ENCODE peak calls at places on chromosomes 3 and 15, in five cellular contexts. One of them, this sample, is unnamed. For H3K4me1, the result is how much of the 10 kb centered on the place peaks cover.

GRCh38 chr3:175893566-175893965 is 1034.4 kb downstream of the NAALADL2 start:
- DNase-seq in stomach: no peak
- DNase-seq in adrenal gland: no peak
- DNase-seq in ovary: no peak
- DNase-seq in right lobe of liver: no peak
- DNase-seq in this sample: no peak

GRCh38 chr3:10992017-10992945 is at the start of gene SLC6A1:
- DNase-seq in stomach: no peak
- DNase-seq in adrenal gland: peak
- DNase-seq in ovary: peak
- DNase-seq in right lobe of liver: peak
- DNase-seq in this sample: peak

GRCh38 chr15:99566157-99566900 is 545 bp downstream of the MEF2A start:
- DNase-seq in stomach: no peak
- DNase-seq in adrenal gland: peak
- DNase-seq in ovary: peak
- DNase-seq in right lobe of liver: peak
- DNase-seq in this sample: peak

GRCh38 chr15:65264877-65265430 is 21.7 kb downstream of the PARP16 start:
- DNase-seq in stomach: no peak
- DNase-seq in adrenal gland: no peak
- DNase-seq in ovary: no peak
- DNase-seq in right lobe of liver: no peak
- DNase-seq in this sample: no peak

GRCh38 chr3:102223139-102223538 is 211.7 kb upstream of the ZPLD1 start:
- DNase-seq in stomach: no peak
- DNase-seq in adrenal gland: no peak
- DNase-seq in ovary: no peak
- DNase-seq in right lobe of liver: no peak
- DNase-seq in this sample: peak

GRCh38 chr15:81548350-81549116 is 174.5 kb upstream of the TMC3 start:
- DNase-seq in stomach: no peak
- DNase-seq in adrenal gland: no peak
- DNase-seq in ovary: no peak
- DNase-seq in right lobe of liver: no peak
- DNase-seq in this sample: no peak

GRCh38 chr15:63709365-63709764 is 112.2 kb downstream of the FBXL22 start:
- DNase-seq in stomach: no peak
- DNase-seq in adrenal gland: no peak
- DNase-seq in ovary: no peak
- DNase-seq in right lobe of liver: no peak
- DNase-seq in this sample: no peak

GRCh38 chr3:194266658-194267005 is 84.5 kb downstream of the CPN2 start:
- DNase-seq in stomach: peak
- DNase-seq in adrenal gland: peak
- DNase-seq in ovary: no peak
- DNase-seq in right lobe of liver: no peak
- DNase-seq in this sample: no peak

GRCh38 chr3:50289130-50289529 is 3.1 kb downstream of the IFRD2 start:
- DNase-seq in stomach: no peak
- DNase-seq in adrenal gland: no peak
- DNase-seq in ovary: no peak
- DNase-seq in right lobe of liver: no peak
- DNase-seq in this sample: no peak

GRCh38 chr3:125684199-125684598 is 88.9 kb upstream of the OSBPL11 start:
- DNase-seq in stomach: peak
- DNase-seq in adrenal gland: peak
- DNase-seq in ovary: peak
- DNase-seq in right lobe of liver: no peak
- DNase-seq in this sample: peak

GRCh38 chr3:72150634-72151412 is 365.9 kb upstream of the PROK2 start:
- DNase-seq in stomach: peak
- DNase-seq in adrenal gland: no peak
- DNase-seq in ovary: no peak
- DNase-seq in right lobe of liver: peak
- DNase-seq in this sample: no peak

GRCh38 chr3:45612918-45613602 is 18.5 kb downstream of the LIMD1 start:
- DNase-seq in stomach: no peak
- DNase-seq in adrenal gland: no peak
- DNase-seq in ovary: no peak
- DNase-seq in right lobe of liver: no peak
- DNase-seq in this sample: no peak

GRCh38 chr3:46447535-46447934 is 17.2 kb downstream of the LTF start:
- DNase-seq in stomach: no peak
- DNase-seq in adrenal gland: no peak
- DNase-seq in ovary: no peak
- DNase-seq in right lobe of liver: no peak
- DNase-seq in this sample: no peak

GRCh38 chr15:25177955-25178801 is 223.4 kb downstream of the SNRPN start:
- DNase-seq in stomach: peak
- DNase-seq in adrenal gland: peak
- DNase-seq in ovary: peak
- DNase-seq in right lobe of liver: peak
- DNase-seq in this sample: peak

GRCh38 chr3:37321260-37321852 is 147.0 kb upstream of the LRRFIP2 start:
- DNase-seq in stomach: no peak
- DNase-seq in adrenal gland: no peak
- DNase-seq in ovary: no peak
- DNase-seq in right lobe of liver: no peak
- DNase-seq in this sample: no peak

GRCh38 chr3:154971771-154972326 is 108.3 kb upstream of the MME start:
- DNase-seq in stomach: no peak
- DNase-seq in adrenal gland: no peak
- DNase-seq in ovary: no peak
- DNase-seq in right lobe of liver: no peak
- DNase-seq in this sample: no peak

GRCh38 chr3:89314454-89314853 is 207.0 kb downstream of the EPHA3 start:
- DNase-seq in stomach: no peak
- DNase-seq in adrenal gland: no peak
- DNase-seq in ovary: no peak
- DNase-seq in right lobe of liver: no peak
- DNase-seq in this sample: no peak

GRCh38 chr3:50189274-50189673 is 2.1 kb upstream of the GNAT1 start:
- DNase-seq in stomach: peak
- DNase-seq in adrenal gland: peak
- DNase-seq in ovary: peak
- DNase-seq in right lobe of liver: peak
- DNase-seq in this sample: peak

GRCh38 chr3:107436029-107436428 is 58.8 kb downstream of the CCDC54 start:
- DNase-seq in stomach: no peak
- DNase-seq in adrenal gland: no peak
- DNase-seq in ovary: no peak
- DNase-seq in right lobe of liver: no peak
- DNase-seq in this sample: no peak

GRCh38 chr3:15010664-15011063 is 54.5 kb downstream of the MRPS25 start:
- DNase-seq in stomach: no peak
- DNase-seq in adrenal gland: no peak
- DNase-seq in ovary: no peak
- DNase-seq in right lobe of liver: no peak
- DNase-seq in this sample: no peak

GRCh38 chr3:155391583-155391982 is 98.1 kb upstream of the STRIT1 start:
- DNase-seq in stomach: no peak
- DNase-seq in adrenal gland: peak
- DNase-seq in ovary: no peak
- DNase-seq in right lobe of liver: no peak
- DNase-seq in this sample: peak

GRCh38 chr15:45858491-45858890 is 223.7 kb downstream of the SQOR start:
- DNase-seq in stomach: no peak
- DNase-seq in adrenal gland: no peak
- DNase-seq in ovary: no peak
- DNase-seq in right lobe of liver: no peak
- DNase-seq in this sample: no peak

GRCh38 chr15:60787737-60788513 is 309.0 kb upstream of the ICE2 start:
- DNase-seq in stomach: no peak
- DNase-seq in adrenal gland: no peak
- DNase-seq in ovary: no peak
- DNase-seq in right lobe of liver: no peak
- DNase-seq in this sample: no peak

GRCh38 chr3:135650309-135650708 is 315.2 kb upstream of the PPP2R3A start:
- DNase-seq in stomach: no peak
- DNase-seq in adrenal gland: no peak
- DNase-seq in ovary: no peak
- DNase-seq in right lobe of liver: no peak
- DNase-seq in this sample: no peak

DNA sequence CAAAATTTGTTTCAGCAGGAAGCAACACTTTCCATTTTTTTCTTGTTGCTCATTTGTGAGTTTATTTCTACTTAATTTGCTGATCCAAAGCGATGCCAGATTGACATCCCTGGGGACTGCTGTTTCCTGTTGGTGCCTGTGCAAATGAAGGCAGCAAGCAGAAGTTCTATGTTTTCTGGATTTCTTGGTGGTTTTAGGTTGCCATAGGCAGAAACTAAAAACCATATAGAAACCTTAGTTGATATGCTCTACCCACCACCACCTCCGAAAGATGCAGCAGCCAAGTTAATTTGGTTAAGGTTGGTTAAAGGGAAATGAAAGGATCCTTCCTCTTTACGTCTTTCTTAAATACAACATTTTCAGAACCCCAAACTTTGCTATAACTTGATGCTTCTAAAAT is 356.2 kb downstream of the RBMS3 start:
- DNase-seq in stomach: no peak
- DNase-seq in adrenal gland: no peak
- DNase-seq in ovary: no peak
- DNase-seq in right lobe of liver: no peak
- DNase-seq in this sample: no peak
- H3K27ac ChIP-seq in stomach: no peak
- H3K27ac ChIP-seq in adrenal gland: no peak
- H3K27ac ChIP-seq in ovary: no peak
- H3K27ac ChIP-seq in right lobe of liver: no peak
- H3K27ac ChIP-seq in this sample: no peak

GRCh38 chr15:75352186-75352585 is 5.3 kb downstream of the NEIL1 start:
- DNase-seq in stomach: no peak
- DNase-seq in adrenal gland: no peak
- DNase-seq in ovary: no peak
- DNase-seq in right lobe of liver: no peak
- DNase-seq in this sample: no peak

GRCh38 chr15:75350601-75351331 is 3.9 kb downstream of the NEIL1 start:
- DNase-seq in stomach: no peak
- DNase-seq in adrenal gland: no peak
- DNase-seq in ovary: no peak
- DNase-seq in right lobe of liver: no peak
- DNase-seq in this sample: no peak

GRCh38 chr15:75348034-75348562 is 1.3 kb downstream of the NEIL1 start:
- DNase-seq in stomach: no peak
- DNase-seq in adrenal gland: no peak
- DNase-seq in ovary: no peak
- DNase-seq in right lobe of liver: no peak
- DNase-seq in this sample: peak

GRCh38 chr15:75348563-75349350 is 1.9 kb downstream of the NEIL1 start:
- DNase-seq in stomach: peak
- DNase-seq in adrenal gland: no peak
- DNase-seq in ovary: no peak
- DNase-seq in right lobe of liver: no peak
- DNase-seq in this sample: no peak

DNA sequence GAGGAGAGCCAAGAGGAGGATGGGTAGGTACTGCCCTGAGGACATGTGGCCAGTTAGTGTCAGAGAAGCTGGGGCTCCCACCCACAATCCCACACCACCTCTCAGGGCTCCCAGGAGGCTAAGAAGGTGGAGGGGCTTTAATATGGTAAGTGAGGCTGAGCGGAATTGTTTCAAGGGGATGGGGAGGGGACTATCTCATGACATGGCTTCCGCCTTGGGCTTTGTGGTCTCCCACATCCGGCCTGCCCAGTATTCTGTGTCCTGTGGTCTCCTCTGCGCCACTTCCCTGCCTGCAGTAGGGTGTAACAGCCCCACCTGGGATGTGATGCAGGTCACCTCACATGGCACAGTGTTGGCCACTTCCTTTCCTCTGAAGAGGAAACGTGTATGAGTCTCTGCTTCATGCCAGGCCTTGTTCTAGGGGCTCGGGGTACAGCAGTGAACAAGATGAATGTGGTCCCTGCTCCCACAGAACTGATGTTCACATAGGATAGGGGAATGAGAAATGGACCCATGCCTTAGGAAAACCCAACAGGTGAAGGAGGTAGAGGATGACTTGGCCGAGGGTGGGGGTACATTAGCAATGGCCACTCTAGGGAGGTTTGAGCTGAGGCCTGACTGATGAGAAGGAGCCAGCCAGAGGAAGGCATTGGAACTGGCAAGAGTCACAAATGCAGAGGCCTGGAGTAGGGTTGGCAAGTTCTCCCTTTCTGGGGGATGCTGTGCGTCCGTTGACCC is 3.2 kb downstream of the NEIL1 start:
- DNase-seq in stomach: peak
- DNase-seq in adrenal gland: no peak
- DNase-seq in ovary: no peak
- DNase-seq in right lobe of liver: no peak
- DNase-seq in this sample: no peak
- H3K4me1 ChIP-seq in stomach: under half
- H3K4me1 ChIP-seq in adrenal gland: under half
- H3K4me1 ChIP-seq in ovary: under half
- H3K4me1 ChIP-seq in right lobe of liver: under half
- H3K4me1 ChIP-seq in this sample: under half

DNA sequence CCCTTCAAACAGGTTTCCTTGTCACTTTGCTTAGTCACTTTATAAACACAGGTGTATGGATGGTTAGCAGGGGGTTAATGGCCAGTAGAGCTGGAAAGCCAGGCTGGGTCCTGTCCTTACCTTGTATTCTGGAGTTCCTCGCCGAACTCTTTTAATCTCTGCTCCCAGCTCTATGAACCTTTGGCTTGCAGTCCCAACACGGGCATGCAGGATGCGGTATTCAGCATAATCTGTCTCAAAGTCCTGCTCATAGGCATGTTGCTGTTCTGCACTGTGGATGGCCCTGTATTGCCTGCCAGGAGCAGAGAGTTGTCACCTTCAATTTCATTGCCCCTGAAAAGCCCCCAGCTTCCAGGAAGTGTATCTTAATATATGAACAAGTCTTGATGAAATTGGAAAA is 2.7 kb downstream of the ELL3 start:
- DNase-seq in stomach: no peak
- DNase-seq in adrenal gland: no peak
- DNase-seq in ovary: no peak
- DNase-seq in right lobe of liver: no peak
- DNase-seq in this sample: no peak
- TF ChIP-seq POLR2A in stomach: no peak
- TF ChIP-seq POLR2A in adrenal gland: no peak
- TF ChIP-seq POLR2A in ovary: no peak
- TF ChIP-seq POLR2A in right lobe of liver: no peak
- TF ChIP-seq POLR2A in this sample: no peak

GRCh38 chr3:23128655-23129054 is 74.5 kb upstream of the UBE2E2 start:
- DNase-seq in stomach: no peak
- DNase-seq in adrenal gland: no peak
- DNase-seq in ovary: no peak
- DNase-seq in right lobe of liver: no peak
- DNase-seq in this sample: no peak

GRCh38 chr3:23130406-23130805 is 72.7 kb upstream of the UBE2E2 start:
- DNase-seq in stomach: no peak
- DNase-seq in adrenal gland: no peak
- DNase-seq in ovary: no peak
- DNase-seq in right lobe of liver: no peak
- DNase-seq in this sample: no peak

GRCh38 chr3:23129062-23129461 is 74.1 kb upstream of the UBE2E2 start:
- DNase-seq in stomach: no peak
- DNase-seq in adrenal gland: no peak
- DNase-seq in ovary: no peak
- DNase-seq in right lobe of liver: no peak
- DNase-seq in this sample: no peak

GRCh38 chr3:23127196-23127595 is 75.9 kb upstream of the UBE2E2 start:
- DNase-seq in stomach: no peak
- DNase-seq in adrenal gland: no peak
- DNase-seq in ovary: no peak
- DNase-seq in right lobe of liver: no peak
- DNase-seq in this sample: no peak

GRCh38 chr3:23129817-23130216 is 73.3 kb upstream of the UBE2E2 start:
- DNase-seq in stomach: no peak
- DNase-seq in adrenal gland: no peak
- DNase-seq in ovary: no peak
- DNase-seq in right lobe of liver: no peak
- DNase-seq in this sample: no peak
- H3K27ac ChIP-seq in stomach: no peak
- H3K27ac ChIP-seq in adrenal gland: no peak
- H3K27ac ChIP-seq in ovary: no peak
- H3K27ac ChIP-seq in right lobe of liver: no peak
- H3K27ac ChIP-seq in this sample: no peak

This sample was measured in upper lobe of left lung.